ENCODE peak calls at places on chromosomes 12 and 14, in five cellular contexts. One of them, this sample, is unnamed.

GRCh38 chr12:109112720-109113465 is 3.5 kb upstream of the ACACB start:
- DNase-seq in transverse colon: peak
- DNase-seq in neural progenitor cell: no peak
- DNase-seq in upper lobe of left lung: no peak
- DNase-seq in left ventricle myocardium inferior: no peak
- DNase-seq in this sample: no peak

GRCh38 chr14:61752626-61753025 is 9.6 kb upstream of the SNAPC1 start:
- DNase-seq in transverse colon: no peak
- DNase-seq in neural progenitor cell: no peak
- DNase-seq in upper lobe of left lung: no peak
- DNase-seq in left ventricle myocardium inferior: no peak
- DNase-seq in this sample: no peak

GRCh38 chr14:72892879-72893635 is 844 bp downstream of the DPF3 start:
- DNase-seq in transverse colon: peak
- DNase-seq in neural progenitor cell: peak
- DNase-seq in upper lobe of left lung: no peak
- DNase-seq in left ventricle myocardium inferior: peak
- DNase-seq in this sample: no peak

GRCh38 chr14:64812412-64812811 is 67.3 kb downstream of the SPTB start:
- DNase-seq in transverse colon: peak
- DNase-seq in neural progenitor cell: peak
- DNase-seq in upper lobe of left lung: peak
- DNase-seq in left ventricle myocardium inferior: no peak
- DNase-seq in this sample: no peak

GRCh38 chr14:94681300-94682060 is 69.3 kb downstream of the SERPINA3 start:
- DNase-seq in transverse colon: peak
- DNase-seq in neural progenitor cell: peak
- DNase-seq in upper lobe of left lung: peak
- DNase-seq in left ventricle myocardium inferior: no peak
- DNase-seq in this sample: no peak

GRCh38 chr14:66345986-66346385 is 140.2 kb upstream of the CCDC196 start:
- DNase-seq in transverse colon: no peak
- DNase-seq in neural progenitor cell: no peak
- DNase-seq in upper lobe of left lung: no peak
- DNase-seq in left ventricle myocardium inferior: no peak
- DNase-seq in this sample: no peak

GRCh38 chr12:99959549-99960170 is 25.1 kb downstream of the ANKS1B start:
- DNase-seq in transverse colon: no peak
- DNase-seq in neural progenitor cell: no peak
- DNase-seq in upper lobe of left lung: no peak
- DNase-seq in left ventricle myocardium inferior: no peak
- DNase-seq in this sample: no peak

GRCh38 chr14:41609704-41610183 is 3.1 kb downstream of the LRFN5 start:
- DNase-seq in transverse colon: no peak
- DNase-seq in neural progenitor cell: peak
- DNase-seq in upper lobe of left lung: no peak
- DNase-seq in left ventricle myocardium inferior: peak
- DNase-seq in this sample: no peak

GRCh38 chr14:71665157-71665556 is 267.1 kb upstream of the RGS6 start:
- DNase-seq in transverse colon: no peak
- DNase-seq in neural progenitor cell: no peak
- DNase-seq in upper lobe of left lung: no peak
- DNase-seq in left ventricle myocardium inferior: no peak
- DNase-seq in this sample: no peak

GRCh38 chr14:35821546-35822411 is 4.4 kb upstream of the BRMS1L start:
- DNase-seq in transverse colon: no peak
- DNase-seq in neural progenitor cell: no peak
- DNase-seq in upper lobe of left lung: no peak
- DNase-seq in left ventricle myocardium inferior: no peak
- DNase-seq in this sample: no peak

GRCh38 chr12:68497702-68498101 is 113.0 kb upstream of the RAP1B start:
- DNase-seq in transverse colon: no peak
- DNase-seq in neural progenitor cell: no peak
- DNase-seq in upper lobe of left lung: no peak
- DNase-seq in left ventricle myocardium inferior: no peak
- DNase-seq in this sample: peak

GRCh38 chr12:120759591-120760348 is 34.1 kb downstream of the ACADS start:
- DNase-seq in transverse colon: no peak
- DNase-seq in neural progenitor cell: no peak
- DNase-seq in upper lobe of left lung: no peak
- DNase-seq in left ventricle myocardium inferior: no peak
- DNase-seq in this sample: no peak

GRCh38 chr12:104282109-104282508 is 21.4 kb upstream of the EID3 start:
- DNase-seq in transverse colon: no peak
- DNase-seq in neural progenitor cell: no peak
- DNase-seq in upper lobe of left lung: no peak
- DNase-seq in left ventricle myocardium inferior: no peak
- DNase-seq in this sample: no peak

GRCh38 chr12:25001311-25001710 is 52.4 kb upstream of the BCAT1 start:
- DNase-seq in transverse colon: no peak
- DNase-seq in neural progenitor cell: no peak
- DNase-seq in upper lobe of left lung: no peak
- DNase-seq in left ventricle myocardium inferior: no peak
- DNase-seq in this sample: no peak

GRCh38 chr14:100543471-100544455 is 43.5 kb downstream of the BEGAIN start:
- DNase-seq in transverse colon: no peak
- DNase-seq in neural progenitor cell: no peak
- DNase-seq in upper lobe of left lung: no peak
- DNase-seq in left ventricle myocardium inferior: no peak
- DNase-seq in this sample: no peak

GRCh38 chr14:52834440-52834842 is 43.0 kb upstream of the GNPNAT1 start:
- DNase-seq in transverse colon: no peak
- DNase-seq in neural progenitor cell: no peak
- DNase-seq in upper lobe of left lung: no peak
- DNase-seq in left ventricle myocardium inferior: no peak
- DNase-seq in this sample: peak

GRCh38 chr14:75448209-75448608 is 20.4 kb downstream of the JDP2 start:
- DNase-seq in transverse colon: no peak
- DNase-seq in neural progenitor cell: no peak
- DNase-seq in upper lobe of left lung: peak
- DNase-seq in left ventricle myocardium inferior: no peak
- DNase-seq in this sample: no peak

GRCh38 chr12:51947597-51947996 is 3.9 kb upstream of the ACVR1B start:
- DNase-seq in transverse colon: no peak
- DNase-seq in neural progenitor cell: no peak
- DNase-seq in upper lobe of left lung: no peak
- DNase-seq in left ventricle myocardium inferior: no peak
- DNase-seq in this sample: no peak

GRCh38 chr12:69490920-69491643 is 20.9 kb downstream of the FRS2 start:
- DNase-seq in transverse colon: no peak
- DNase-seq in neural progenitor cell: no peak
- DNase-seq in upper lobe of left lung: no peak
- DNase-seq in left ventricle myocardium inferior: no peak
- DNase-seq in this sample: no peak

GRCh38 chr14:55605793-55606192 is 25.8 kb downstream of the KTN1 start:
- DNase-seq in transverse colon: no peak
- DNase-seq in neural progenitor cell: no peak
- DNase-seq in upper lobe of left lung: no peak
- DNase-seq in left ventricle myocardium inferior: no peak
- DNase-seq in this sample: no peak

GRCh38 chr12:57603758-57604453 is 718 bp upstream of the DTX3 start:
- DNase-seq in transverse colon: peak
- DNase-seq in neural progenitor cell: no peak
- DNase-seq in upper lobe of left lung: peak
- DNase-seq in left ventricle myocardium inferior: peak
- DNase-seq in this sample: peak

GRCh38 chr14:62289471-62289870 is 527.3 kb downstream of the SNAPC1 start:
- DNase-seq in transverse colon: no peak
- DNase-seq in neural progenitor cell: no peak
- DNase-seq in upper lobe of left lung: no peak
- DNase-seq in left ventricle myocardium inferior: no peak
- DNase-seq in this sample: no peak

GRCh38 chr12:112172556-112173324 is 47.4 kb downstream of the TRAFD1 start:
- DNase-seq in transverse colon: no peak
- DNase-seq in neural progenitor cell: no peak
- DNase-seq in upper lobe of left lung: no peak
- DNase-seq in left ventricle myocardium inferior: no peak
- DNase-seq in this sample: no peak

GRCh38 chr12:117118838-117119591 is 19.8 kb upstream of the TESC start:
- DNase-seq in transverse colon: no peak
- DNase-seq in neural progenitor cell: peak
- DNase-seq in upper lobe of left lung: no peak
- DNase-seq in left ventricle myocardium inferior: no peak
- DNase-seq in this sample: no peak

GRCh38 chr12:46124132-46124847 is 133.9 kb upstream of the SCAF11 start:
- DNase-seq in transverse colon: no peak
- DNase-seq in neural progenitor cell: no peak
- DNase-seq in upper lobe of left lung: no peak
- DNase-seq in left ventricle myocardium inferior: no peak
- DNase-seq in this sample: no peak

GRCh38 chr12:124909831-124910560 is 4.5 kb downstream of the UBC start:
- DNase-seq in transverse colon: no peak
- DNase-seq in neural progenitor cell: no peak
- DNase-seq in upper lobe of left lung: no peak
- DNase-seq in left ventricle myocardium inferior: no peak
- DNase-seq in this sample: no peak

GRCh38 chr14:74893614-74894091 is 11.9 kb downstream of the DLST start:
- DNase-seq in transverse colon: no peak
- DNase-seq in neural progenitor cell: no peak
- DNase-seq in upper lobe of left lung: no peak
- DNase-seq in left ventricle myocardium inferior: no peak
- DNase-seq in this sample: no peak

GRCh38 chr14:24136684-24137528 is 912 bp downstream of the PSME1 start:
- DNase-seq in transverse colon: no peak
- DNase-seq in neural progenitor cell: no peak
- DNase-seq in upper lobe of left lung: no peak
- DNase-seq in left ventricle myocardium inferior: no peak
- DNase-seq in this sample: no peak

GRCh38 chr14:24137529-24138395 is 1.8 kb downstream of the PSME1 start:
- DNase-seq in transverse colon: no peak
- DNase-seq in neural progenitor cell: no peak
- DNase-seq in upper lobe of left lung: no peak
- DNase-seq in left ventricle myocardium inferior: no peak
- DNase-seq in this sample: no peak

GRCh38 chr14:24135834-24136683 is at the start of gene PSME1:
- DNase-seq in transverse colon: peak
- DNase-seq in neural progenitor cell: peak
- DNase-seq in upper lobe of left lung: peak
- DNase-seq in left ventricle myocardium inferior: peak
- DNase-seq in this sample: peak

GRCh38 chr14:24139272-24139934 is 2.0 kb downstream of the EMC9 start:
- DNase-seq in transverse colon: no peak
- DNase-seq in neural progenitor cell: no peak
- DNase-seq in upper lobe of left lung: no peak
- DNase-seq in left ventricle myocardium inferior: no peak
- DNase-seq in this sample: no peak

GRCh38 chr14:24138396-24139271 is 2.6 kb downstream of the PSME1 start:
- DNase-seq in transverse colon: no peak
- DNase-seq in neural progenitor cell: no peak
- DNase-seq in upper lobe of left lung: no peak
- DNase-seq in left ventricle myocardium inferior: no peak
- DNase-seq in this sample: no peak
- H3K4me3 ChIP-seq in transverse colon: no peak
- H3K4me3 ChIP-seq in neural progenitor cell: no peak
- H3K4me3 ChIP-seq in upper lobe of left lung: no peak
- H3K4me3 ChIP-seq in left ventricle myocardium inferior: no peak
- H3K4me3 ChIP-seq in this sample: no peak

DNA sequence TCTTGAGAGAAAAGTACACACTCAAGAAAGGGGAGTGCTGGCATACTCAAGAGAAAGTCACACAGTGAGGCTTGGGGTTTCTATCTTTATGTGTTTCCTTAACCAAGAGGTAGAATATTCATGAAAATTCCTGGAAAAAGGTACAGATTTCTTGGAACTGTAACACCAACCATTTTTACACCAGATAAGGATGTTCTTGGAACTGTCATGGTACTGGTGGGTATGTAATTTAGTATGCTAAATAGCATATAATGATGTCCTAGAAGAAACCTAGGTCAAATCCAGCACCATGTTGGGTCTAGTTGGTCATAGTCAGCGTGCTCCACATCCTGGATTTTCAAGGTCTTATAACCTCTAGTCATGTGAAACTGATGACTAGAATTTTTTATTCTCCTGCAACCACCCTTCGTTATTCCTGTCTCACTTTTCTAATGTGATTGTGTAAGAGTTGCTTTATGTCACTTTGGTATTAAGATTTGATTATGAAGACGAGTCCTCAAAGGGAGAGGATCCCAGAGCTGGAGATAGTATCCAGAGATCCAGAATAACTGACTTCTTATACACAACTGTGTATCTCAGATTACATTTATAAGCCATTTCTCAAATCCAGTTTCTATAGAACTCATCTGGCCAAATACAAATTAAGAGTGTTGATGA is 510.1 kb downstream of the TMTC2 start:
- DNase-seq in transverse colon: no peak
- DNase-seq in neural progenitor cell: no peak
- DNase-seq in upper lobe of left lung: no peak
- DNase-seq in left ventricle myocardium inferior: no peak
- DNase-seq in this sample: no peak
- H3K4me3 ChIP-seq in transverse colon: no peak
- H3K4me3 ChIP-seq in neural progenitor cell: no peak
- H3K4me3 ChIP-seq in upper lobe of left lung: no peak
- H3K4me3 ChIP-seq in left ventricle myocardium inferior: no peak
- H3K4me3 ChIP-seq in this sample: no peak

GRCh38 chr14:101926620-101927019 is 37.8 kb upstream of the DYNC1H1 start:
- DNase-seq in transverse colon: no peak
- DNase-seq in neural progenitor cell: no peak
- DNase-seq in upper lobe of left lung: no peak
- DNase-seq in left ventricle myocardium inferior: no peak
- DNase-seq in this sample: no peak

GRCh38 chr14:101929946-101930345 is 34.4 kb upstream of the DYNC1H1 start:
- DNase-seq in transverse colon: no peak
- DNase-seq in neural progenitor cell: no peak
- DNase-seq in upper lobe of left lung: no peak
- DNase-seq in left ventricle myocardium inferior: no peak
- DNase-seq in this sample: no peak

GRCh38 chr14:101929096-101929495 is 35.3 kb upstream of the DYNC1H1 start:
- DNase-seq in transverse colon: no peak
- DNase-seq in neural progenitor cell: no peak
- DNase-seq in upper lobe of left lung: no peak
- DNase-seq in left ventricle myocardium inferior: no peak
- DNase-seq in this sample: no peak

GRCh38 chr14:101927859-101928258 is 36.5 kb upstream of the DYNC1H1 start:
- DNase-seq in transverse colon: peak
- DNase-seq in neural progenitor cell: no peak
- DNase-seq in upper lobe of left lung: peak
- DNase-seq in left ventricle myocardium inferior: peak
- DNase-seq in this sample: peak

DNA sequence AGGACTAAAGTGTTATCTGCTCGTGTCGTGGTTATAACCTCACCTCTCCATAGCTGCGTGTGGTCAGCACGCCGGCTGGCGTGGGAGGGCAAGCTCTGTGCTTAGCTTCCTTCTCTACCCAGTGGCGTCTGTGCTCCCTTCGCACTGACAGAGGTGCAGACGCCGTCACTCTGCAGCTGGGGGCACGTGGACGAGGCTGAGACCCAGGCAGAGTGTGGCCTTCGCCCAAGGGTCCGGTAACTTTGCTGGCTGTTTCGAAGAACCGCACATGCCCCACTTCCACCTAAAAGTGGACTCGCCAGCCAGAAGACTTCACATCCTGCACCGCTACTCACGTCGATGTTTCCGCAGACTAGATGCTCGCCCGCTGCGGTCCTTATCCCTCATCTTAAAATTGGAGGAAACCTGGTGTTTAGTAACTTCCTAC is 35.9 kb upstream of the DYNC1H1 start:
- DNase-seq in transverse colon: no peak
- DNase-seq in neural progenitor cell: no peak
- DNase-seq in upper lobe of left lung: no peak
- DNase-seq in left ventricle myocardium inferior: no peak
- DNase-seq in this sample: no peak
- H3K4me3 ChIP-seq in transverse colon: no peak
- H3K4me3 ChIP-seq in neural progenitor cell: no peak
- H3K4me3 ChIP-seq in upper lobe of left lung: no peak
- H3K4me3 ChIP-seq in left ventricle myocardium inferior: no peak
- H3K4me3 ChIP-seq in this sample: no peak

GRCh38 chr12:49619286-49619685 is 4.1 kb upstream of the PRPF40B start:
- DNase-seq in transverse colon: no peak
- DNase-seq in neural progenitor cell: no peak
- DNase-seq in upper lobe of left lung: no peak
- DNase-seq in left ventricle myocardium inferior: no peak
- DNase-seq in this sample: no peak
- H3K4me3 ChIP-seq in transverse colon: no peak
- H3K4me3 ChIP-seq in neural progenitor cell: no peak
- H3K4me3 ChIP-seq in upper lobe of left lung: no peak
- H3K4me3 ChIP-seq in left ventricle myocardium inferior: no peak
- H3K4me3 ChIP-seq in this sample: no peak

This sample was measured in BJ.